ENCODE peak calls at places on chromosomes 7 and 10, in six cellular contexts. V is non-pigmented ciliary epithelial cell; D is LHCN-M2; Z is EL; F is T-helper 9 cell; Y is activated effector memory CD4-positive, alpha-beta T cell treated with anti-CD3 and anti-CD28 coated beads, Interleukin-2, amount 50 U/mL, for 16 hours. M is an unnamed sample.

GRCh38 chr10:113073549-113074189 is 123.6 kb downstream of the TCF7L2 start:
- DNase-seq in V (peak; percentile 86), D (peak; percentile 96), Z (peak; percentile 99), F (no peak), Y (no peak), M (no peak)

GRCh38 chr10:14840178-14840577 is 2.1 kb downstream of the HSPA14 start:
- DNase-seq in V (no peak), D (no peak), Z (no peak), F (no peak), Y (no peak), M (no peak)

GRCh38 chr10:11642558-11642957 is 31.1 kb upstream of the USP6NL start:
- DNase-seq in V (no peak), D (no peak), Z (no peak), F (no peak), Y (no peak), M (no peak)

GRCh38 chr7:20737840-20738448 is 48.7 kb downstream of the SP8 start:
- DNase-seq in V (no peak), D (no peak), Z (no peak), F (no peak), Y (no peak), M (no peak)

GRCh38 chr10:79994556-79994955 is 45.7 kb upstream of the SFTPD start:
- DNase-seq in V (no peak), D (no peak), Z (no peak), F (no peak), Y (no peak), M (no peak)

GRCh38 chr7:120486164-120486563 is 213.2 kb downstream of the KCND2 start:
- DNase-seq in V (no peak), D (no peak), Z (no peak), F (no peak), Y (no peak), M (no peak)

GRCh38 chr10:126073606-126074005 is 177.2 kb downstream of the FANK1 start:
- DNase-seq in V (no peak), D (no peak), Z (no peak), F (no peak), Y (no peak), M (no peak)

GRCh38 chr10:131568866-131569265 is 257.3 kb upstream of the TCERG1L start:
- DNase-seq in V (no peak), D (no peak), Z (no peak), F (no peak), Y (no peak), M (no peak)

M was measured in effector CD8-positive, alpha-beta T cell.